ENCODE peak calls at places on chromosomes 11 and 22, in seven cellular contexts. H is iris pigment epithelial cell; U is Karpas-422; E is H9; V is progenitor cell of endocrine pancreas; Q is cardiac muscle cell; L is activated CD4-positive, alpha-beta T cell treated with anti-CD3 and anti-CD28 coated beads, Interleukin-2, amount 50 U/mL, for 1 hour. R is an unnamed sample.
A peak's percentile ranks its signal among the peaks of the same experiment; 100 is the strongest.

GRCh38 chr11:71580057-71581003 is 2.3 kb downstream of the KRTAP5-11 start:
- DNase-seq in H (peak; percentile 73), U (peak; percentile 75), E (peak; percentile 75), V (peak; percentile 25), Q (peak; percentile 88), L (peak; percentile 7), R (no peak)

GRCh38 chr22:17606472-17606871 is 22.1 kb downstream of the ATP6V1E1 start:
- DNase-seq in H (peak; percentile 26), U (no peak), E (no peak), V (no peak), Q (peak; percentile 78), L (no peak), R (no peak)

GRCh38 chr22:32255726-32256125 is 579 bp upstream of the SLC5A4 start:
- DNase-seq in H (peak; percentile 1), U (no peak), E (no peak), V (no peak), Q (no peak), L (no peak), R (no peak)

GRCh38 chr11:206002-206384 is 1.2 kb downstream of the BET1L start:
- DNase-seq in H (no peak), U (no peak), E (no peak), V (no peak), Q (no peak), L (no peak), R (no peak)

GRCh38 chr11:12715131-12715530 is 40.9 kb downstream of the TEAD1 start:
- DNase-seq in H (no peak), U (no peak), E (no peak), V (no peak), Q (no peak), L (no peak), R (no peak)

GRCh38 chr11:128790200-128790599 is 76.9 kb downstream of the KCNJ1 start:
- DNase-seq in H (peak; percentile 56), U (no peak), E (no peak), V (no peak), Q (peak; percentile 96), L (no peak), R (peak; percentile 38)

GRCh38 chr11:117875397-117876048 is 935 bp downstream of the FXYD6 start:
- DNase-seq in H (no peak), U (no peak), E (no peak), V (no peak), Q (no peak), L (peak; percentile 30), R (no peak)

GRCh38 chr22:33853200-33854097 is 66.8 kb downstream of the LARGE1 start:
- DNase-seq in H (peak; percentile 27), U (peak; percentile 86), E (peak; percentile 51), V (no peak), Q (peak; percentile 67), L (no peak), R (peak; percentile 47)

GRCh38 chr11:118623291-118623655 is 15.9 kb downstream of the PHLDB1 start:
- DNase-seq in H (peak; percentile 46), U (no peak), E (no peak), V (no peak), Q (peak; percentile 49), L (no peak), R (no peak)

GRCh38 chr11:114166389-114166788 is 106.9 kb downstream of the ZBTB16 start:
- DNase-seq in H (no peak), U (no peak), E (no peak), V (no peak), Q (no peak), L (no peak), R (no peak)

GRCh38 chr11:130068546-130068985 is 1.1 kb upstream of the APLP2 start:
- DNase-seq in H (no peak), U (no peak), E (no peak), V (no peak), Q (no peak), L (no peak), R (no peak)

GRCh38 chr11:46332568-46333128 is 14.6 kb upstream of the DGKZ start:
- DNase-seq in H (no peak), U (no peak), E (peak; percentile 53), V (no peak), Q (no peak), L (peak; percentile 48), R (no peak)

GRCh38 chr22:36790648-36791047 is 14.7 kb upstream of the IFT27 start:
- DNase-seq in H (no peak), U (no peak), E (no peak), V (no peak), Q (no peak), L (no peak), R (no peak)

GRCh38 chr11:693415-693831 is 1.6 kb downstream of the DEAF1 start:
- DNase-seq in H (peak; percentile 20), U (peak; percentile 42), E (no peak), V (no peak), Q (peak; percentile 23), L (no peak), R (no peak)

GRCh38 chr11:121661796-121662508 is 209.2 kb upstream of the SORL1-AS1 start:
- DNase-seq in H (peak; percentile 81), U (no peak), E (no peak), V (no peak), Q (peak; percentile 88), L (no peak), R (no peak)

R was measured in NCI-H1048.